ENCODE peak calls at places on chromosomes 3 and 15, in four cellular contexts. Q is MM.1S, M is endothelial cell of umbilical vein, F is IMR-90. X is an unnamed sample. For H3K4me1, the result is how much of the 10 kb centered on the place peaks cover.

GRCh38 chr15:69812881-69813280 is 284.8 kb downstream of the TLE3 start:
- DNase-seq in Q (no peak), M (no peak), F (no peak), X (peak)

GRCh38 chr3:196409409-196409808 is 22.8 kb downstream of the UBXN7 start:
- DNase-seq in Q (no peak), M (no peak), F (no peak), X (no peak)

GRCh38 chr3:46629571-46630517 is 17.5 kb downstream of the FAM240A start:
- DNase-seq in Q (peak), M (peak), F (peak), X (peak)

GRCh38 chr3:184337315-184337714 is at the start of gene FAM131A:
- DNase-seq in Q (no peak), M (peak), F (peak), X (no peak)

GRCh38 chr3:76565496-76566210 is 474.2 kb upstream of the ROBO2 start:
- DNase-seq in Q (no peak), M (no peak), F (no peak), X (no peak)

GRCh38 chr15:84761534-84762190 is 13.3 kb downstream of the ZNF592 start:
- DNase-seq in Q (peak), M (peak), F (peak), X (no peak)

GRCh38 chr15:36156855-36157521 is 422.4 kb upstream of the CDIN1 start:
- DNase-seq in Q (no peak), M (no peak), F (peak), X (no peak)

GRCh38 chr3:12471228-12471627 is 13.1 kb upstream of the TSEN2 start:
- DNase-seq in Q (no peak), M (no peak), F (no peak), X (peak)

GRCh38 chr3:125062904-125063618 is 7.3 kb upstream of the HEG1 start:
- DNase-seq in Q (no peak), M (peak), F (peak), X (peak)

GRCh38 chr15:92565351-92566125 is 90.0 kb downstream of the FAM174B start:
- DNase-seq in Q (no peak), M (no peak), F (no peak), X (no peak)

GRCh38 chr3:126259411-126260391 is 79.3 kb upstream of the ALDH1L1 start:
- DNase-seq in Q (no peak), M (peak), F (peak), X (peak)

GRCh38 chr3:40718681-40719080 is 193.9 kb downstream of the ZNF621 start:
- DNase-seq in Q (peak), M (no peak), F (no peak), X (no peak)

GRCh38 chr3:152193673-152194267 is 75.0 kb upstream of the MBNL1 start:
- DNase-seq in Q (peak), M (no peak), F (no peak), X (no peak)

GRCh38 chr3:44628716-44629115 is 3.9 kb downstream of the ZNF197 start:
- DNase-seq in Q (no peak), M (no peak), F (no peak), X (no peak)

GRCh38 chr15:78177447-78177873 is 28.3 kb downstream of the IDH3A start:
- DNase-seq in Q (no peak), M (peak), F (no peak), X (peak)

GRCh38 chr15:43106486-43106829 is 620 bp upstream of the UBR1 start:
- DNase-seq in Q (no peak), M (no peak), F (no peak), X (no peak)

GRCh38 chr3:136750209-136750921 is 1.8 kb downstream of the STAG1 start:
- DNase-seq in Q (peak), M (peak), F (no peak), X (no peak)

GRCh38 chr3:37944243-37944955 is 46.2 kb upstream of the VILL start:
- DNase-seq in Q (no peak), M (peak), F (no peak), X (no peak)
- H3K4me1 ChIP-seq in Q (under half), M (under half), F (under half), X (half or more)

DNA sequence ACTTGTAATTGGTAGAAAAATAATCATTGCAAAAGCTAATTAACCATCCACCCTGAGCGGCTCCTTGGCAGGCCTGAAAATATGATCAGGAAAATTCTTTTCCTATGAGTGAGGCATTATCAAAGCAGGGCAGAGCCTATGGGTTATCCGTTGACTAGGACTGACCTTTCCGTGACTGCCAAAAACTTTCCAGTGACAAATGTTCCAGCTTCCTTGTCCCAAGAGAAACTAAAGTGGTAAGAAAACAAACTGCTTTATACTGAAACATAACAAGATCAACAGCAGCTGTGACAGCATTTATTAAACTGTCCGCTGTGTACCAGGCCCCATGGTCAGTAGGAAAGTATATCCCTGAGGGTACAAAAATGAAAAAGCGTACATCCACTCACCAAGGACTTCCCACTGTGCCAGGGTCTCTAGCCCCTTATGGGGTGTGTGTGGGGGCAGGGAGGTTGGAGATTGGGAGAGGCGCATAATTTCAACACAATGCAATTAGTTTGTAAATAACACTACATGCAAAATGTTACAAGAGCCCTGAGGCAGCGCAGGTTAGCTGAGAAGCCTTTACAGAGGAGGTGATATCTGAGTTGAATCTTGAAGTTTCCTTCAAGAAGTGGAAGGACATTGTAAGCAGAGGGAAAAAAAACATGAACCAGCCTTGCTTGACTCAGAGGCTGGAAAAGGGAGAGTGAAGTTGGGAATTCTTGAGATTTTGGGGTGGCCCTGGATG is 8.6 kb downstream of the LIPC start:
- DNase-seq in Q (no peak), M (peak), F (peak), X (peak)
- H2AFZ ChIP-seq in Q (no peak), M (peak), F (peak), X (no peak)

GRCh38 chr15:63818191-63818590 is 15.6 kb downstream of the HERC1 start:
- DNase-seq in Q (no peak), M (peak), F (peak), X (peak)

GRCh38 chr15:63823253-63823844 is 10.4 kb downstream of the HERC1 start:
- DNase-seq in Q (no peak), M (no peak), F (no peak), X (no peak)

GRCh38 chr15:63818628-63819027 is 15.1 kb downstream of the HERC1 start:
- DNase-seq in Q (no peak), M (no peak), F (no peak), X (no peak)

GRCh38 chr15:63819645-63820044 is 14.1 kb downstream of the HERC1 start:
- DNase-seq in Q (no peak), M (no peak), F (no peak), X (no peak)

DNA sequence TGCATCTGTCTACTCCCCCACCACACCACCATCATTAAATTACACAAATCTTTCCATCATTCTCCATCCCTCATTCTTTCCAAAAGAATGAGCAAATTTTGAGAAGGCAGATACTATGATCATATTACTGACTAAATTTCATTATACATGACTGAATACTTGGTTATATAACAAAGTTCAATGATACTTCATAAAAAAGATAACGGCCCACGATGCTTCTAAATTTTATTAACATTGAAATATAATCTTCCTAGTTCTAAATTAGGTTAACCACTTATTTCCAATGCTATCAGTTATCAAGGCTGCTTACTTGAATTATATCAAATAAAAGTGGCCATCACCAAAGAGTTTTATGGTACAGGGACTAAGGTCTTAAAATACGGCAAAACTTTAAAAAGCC is 13.5 kb downstream of the HERC1 start:
- DNase-seq in Q (no peak), M (no peak), F (no peak), X (no peak)
- H3K4me1 ChIP-seq in Q (under half), M (under half), F (under half), X (under half)

GRCh38 chr3:101842245-101842934 is 6.9 kb upstream of the NFKBIZ start:
- DNase-seq in Q (no peak), M (no peak), F (no peak), X (no peak)
- H2AFZ ChIP-seq in Q (no peak), M (no peak), F (no peak), X (no peak)

DNA sequence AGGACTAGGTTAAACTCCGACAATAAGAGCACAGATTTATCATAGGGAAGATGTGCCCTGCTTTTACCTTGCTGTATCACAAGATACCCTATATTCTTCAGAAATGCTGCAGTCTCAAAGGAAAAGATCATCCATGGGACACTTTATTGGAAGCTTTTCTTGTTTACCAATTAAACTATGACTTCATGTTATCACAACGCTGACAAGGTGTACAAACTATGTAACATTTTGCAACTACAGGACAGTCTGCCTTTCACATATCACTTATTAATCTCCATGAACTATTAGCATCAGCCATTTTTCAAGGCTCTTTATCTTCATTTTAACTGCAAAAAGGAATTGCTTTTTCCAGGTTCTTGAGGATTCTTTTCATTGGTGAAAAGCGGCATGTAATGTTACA is 34.0 kb downstream of the CBLB start:
- DNase-seq in Q (no peak), M (no peak), F (no peak), X (no peak)
- H3K4me1 ChIP-seq in Q (under half), M (under half), F (under half), X (under half)